ENCODE peak calls at places on chromosome 1, in four cellular contexts. W is stimulated activated CD4-positive, alpha-beta T cell treated with anti-CD3 and anti-CD28 coated beads, Interleukin-4, amount 100 ng/mL, for 48 hours; E is AG20443; S is T-helper 9 cell. Q is an unnamed sample.

GRCh38 chr1:62341120-62341519 is 21.9 kb upstream of the KANK4 start:
- DNase-seq in W (no peak), E (no peak), S (no peak), Q (no peak)

GRCh38 chr1:231240531-231240882 is 505 bp upstream of the GNPAT start:
- DNase-seq in W (no peak), E (peak), S (no peak), Q (no peak)

GRCh38 chr1:50661626-50662025 is 238.4 kb upstream of the DMRTA2 start:
- DNase-seq in W (no peak), E (no peak), S (no peak), Q (no peak)

GRCh38 chr1:25503551-25504426 is 39.6 kb upstream of the LDLRAP1 start:
- DNase-seq in W (peak), E (peak), S (peak), Q (no peak)

GRCh38 chr1:46488343-46489168 is 1.1 kb upstream of the DMBX1 start:
- DNase-seq in W (no peak), E (peak), S (no peak), Q (no peak)

GRCh38 chr1:76770979-76771378 is 96.3 kb upstream of the ST6GALNAC5 start:
- DNase-seq in W (no peak), E (no peak), S (no peak), Q (no peak)

GRCh38 chr1:177310326-177310725 is 139.6 kb downstream of the BRINP2 start:
- DNase-seq in W (no peak), E (no peak), S (no peak), Q (no peak)

GRCh38 chr1:176736015-176736414 is 273.0 kb downstream of the PAPPA2 start:
- DNase-seq in W (no peak), E (no peak), S (no peak), Q (no peak)

GRCh38 chr1:51663105-51663504 is 46.2 kb downstream of the OSBPL9 start:
- DNase-seq in W (no peak), E (no peak), S (no peak), Q (no peak)

GRCh38 chr1:181087400-181087901 is 1.0 kb upstream of the IER5 start:
- DNase-seq in W (no peak), E (no peak), S (no peak), Q (peak)

GRCh38 chr1:221263831-221264767 is 384.9 kb downstream of the HLX start:
- DNase-seq in W (peak), E (peak), S (peak), Q (peak)

GRCh38 chr1:34709547-34709946 is 45.3 kb upstream of the GJB5 start:
- DNase-seq in W (no peak), E (peak), S (no peak), Q (no peak)

GRCh38 chr1:222529916-222530315 is 18.0 kb downstream of the HHIPL2 start:
- DNase-seq in W (no peak), E (no peak), S (no peak), Q (no peak)